ENCODE peak calls at places on chromosomes 5 and 9, in nine cellular contexts. X, H, S, E, P, C, F, L and G are unnamed samples.

GRCh38 chr5:134223406-134224251 is 2.2 kb downstream of the PPP2CA start:
- DNase-seq in X (no peak), H (no peak), C (no peak), P (no peak), S (peak), L (no peak), F (no peak), E (no peak), G (no peak)

GRCh38 chr5:5303242-5303641 is 119.2 kb upstream of the ICE1 start:
- DNase-seq in H (no peak), P (no peak), E (no peak), F (no peak), X (no peak), S (no peak), C (no peak), L (no peak), G (no peak)

GRCh38 chr5:25025836-25026235 is 381.1 kb upstream of the CDH10 start:
- DNase-seq in F (no peak), S (no peak), X (no peak), H (no peak), P (no peak), L (no peak), C (no peak), E (no peak), G (no peak)

GRCh38 chr5:88583471-88583870 is 299.5 kb downstream of the MEF2C start:
- DNase-seq in L (no peak), H (no peak), F (no peak), X (no peak), E (no peak), P (no peak), C (no peak), S (no peak), G (no peak)

GRCh38 chr9:84671651-84672467 is 2.3 kb downstream of the NTRK2 start:
- DNase-seq in E (no peak), P (no peak), L (no peak), X (no peak), C (no peak), F (no peak), H (no peak), S (no peak), G (no peak)

GRCh38 chr9:71361357-71361756 is 239.9 kb upstream of the TRPM3 start:
- DNase-seq in X (no peak), S (no peak), E (no peak), F (no peak), P (no peak), C (no peak), H (no peak), L (no peak), G (no peak)

GRCh38 chr5:1412621-1413020 is 32.6 kb downstream of the SLC6A3 start:
- DNase-seq in L (no peak), F (no peak), P (no peak), E (no peak), S (no peak), H (no peak), X (no peak), C (no peak), G (no peak)

GRCh38 chr5:76855961-76856360 is 6.1 kb downstream of the S100Z start:
- DNase-seq in L (no peak), F (no peak), E (no peak), H (no peak), P (no peak), X (no peak), C (no peak), S (no peak), G (peak)

GRCh38 chr5:147084702-147085101 is 150.1 kb upstream of the STK32A start:
- DNase-seq in L (no peak), X (no peak), E (no peak), H (no peak), C (no peak), S (no peak), P (no peak), F (no peak), G (no peak)

GRCh38 chr5:160937570-160937969 is 85.6 kb upstream of the ATP10B start:
- DNase-seq in H (no peak), P (no peak), C (no peak), L (no peak), S (no peak), F (no peak), X (no peak), E (no peak), G (no peak)

GRCh38 chr9:127968046-127968445 is 12.7 kb downstream of the EEIG1 start:
- DNase-seq in P (no peak), S (peak), F (no peak), X (no peak), H (no peak), E (peak), L (no peak), C (no peak), G (no peak)

GRCh38 chr5:157558089-157558595 is 17.4 kb downstream of the ADAM19 start:
- DNase-seq in S (peak), E (no peak), X (no peak), F (no peak), P (peak), H (no peak), C (peak), L (no peak), G (no peak)

GRCh38 chr5:37930350-37930749 is 90.5 kb upstream of the GDNF start:
- DNase-seq in S (no peak), X (no peak), E (no peak), H (no peak), L (no peak), F (no peak), P (no peak), C (no peak), G (no peak)

GRCh38 chr5:88251048-88251711 is 17.5 kb downstream of the TMEM161B start:
- DNase-seq in H (no peak), X (no peak), C (no peak), F (no peak), S (peak), L (no peak), P (no peak), E (no peak), G (no peak)

GRCh38 chr9:128001411-128002298 is 20.9 kb upstream of the EEIG1 start:
- DNase-seq in F (no peak), E (peak), L (no peak), C (peak), H (peak), X (no peak), S (peak), P (peak), G (peak)

GRCh38 chr9:32502996-32503395 is 23.0 kb downstream of the RIGI start:
- DNase-seq in L (no peak), X (no peak), F (no peak), E (no peak), S (no peak), C (no peak), P (no peak), H (no peak), G (no peak)

GRCh38 chr9:117156771-117157535 is 257.9 kb downstream of the ASTN2 start:
- DNase-seq in H (no peak), F (no peak), E (no peak), X (no peak), P (no peak), S (no peak), L (no peak), C (no peak), G (no peak)

GRCh38 chr5:86500947-86501346 is 116.8 kb upstream of the COX7C start:
- DNase-seq in F (no peak), X (no peak), P (no peak), H (no peak), S (no peak), C (no peak), L (no peak), E (peak), G (no peak)